ENCODE peak calls at places on chromosomes 1 and 21, in four cellular contexts. One of them, this sample, is unnamed.

GRCh38 chr21:31900121-31900895 is 27.5 kb downstream of the HUNK start:
- DNase-seq in K562: no peak
- DNase-seq in GM12878: no peak
- DNase-seq in WTC11: no peak
- DNase-seq in this sample: no peak

GRCh38 chr1:167926486-167926997 is 9.9 kb upstream of the DCAF6 start:
- DNase-seq in WTC11: no peak
- DNase-seq in GM12878: no peak
- DNase-seq in K562: peak
- DNase-seq in this sample: peak

GRCh38 chr1:206555473-206555935 is 48.2 kb downstream of the RASSF5 start:
- DNase-seq in GM12878: no peak
- DNase-seq in K562: peak
- DNase-seq in WTC11: no peak
- DNase-seq in this sample: peak

GRCh38 chr1:162349635-162350330 is 26.9 kb downstream of the SPATA46 start:
- DNase-seq in K562: peak
- DNase-seq in GM12878: no peak
- DNase-seq in WTC11: no peak
- DNase-seq in this sample: no peak

GRCh38 chr1:44222397-44223334 is 9.4 kb downstream of the DMAP1 start:
- DNase-seq in WTC11: no peak
- DNase-seq in GM12878: no peak
- DNase-seq in K562: no peak
- DNase-seq in this sample: no peak

GRCh38 chr1:57307382-57307781 is 116.5 kb downstream of the DAB1 start:
- DNase-seq in K562: peak
- DNase-seq in WTC11: peak
- DNase-seq in GM12878: peak
- DNase-seq in this sample: peak

GRCh38 chr21:46452719-46453118 is 6.0 kb upstream of the DIP2A start:
- DNase-seq in GM12878: no peak
- DNase-seq in K562: no peak
- DNase-seq in WTC11: no peak
- DNase-seq in this sample: no peak

GRCh38 chr1:87104140-87104539 is 189.7 kb downstream of the HS2ST1 start:
- DNase-seq in GM12878: no peak
- DNase-seq in K562: no peak
- DNase-seq in WTC11: no peak
- DNase-seq in this sample: no peak

GRCh38 chr21:32813265-32813903 is 41.8 kb upstream of the PAXBP1 start:
- DNase-seq in GM12878: no peak
- DNase-seq in WTC11: peak
- DNase-seq in K562: no peak
- DNase-seq in this sample: peak

GRCh38 chr1:154342836-154343472 is 17.6 kb downstream of the ATP8B2 start:
- DNase-seq in GM12878: no peak
- DNase-seq in K562: no peak
- DNase-seq in WTC11: no peak
- DNase-seq in this sample: no peak

GRCh38 chr1:89489037-89489729 is 35.4 kb upstream of the LRRC8B start:
- DNase-seq in K562: no peak
- DNase-seq in WTC11: no peak
- DNase-seq in GM12878: no peak
- DNase-seq in this sample: no peak

GRCh38 chr1:117609471-117609911 is 3.6 kb downstream of the TENT5C start:
- DNase-seq in GM12878: no peak
- DNase-seq in K562: no peak
- DNase-seq in WTC11: no peak
- DNase-seq in this sample: no peak

GRCh38 chr1:233615571-233615970 is 1.7 kb downstream of the KCNK1 start:
- DNase-seq in K562: no peak
- DNase-seq in GM12878: no peak
- DNase-seq in WTC11: no peak
- DNase-seq in this sample: no peak

GRCh38 chr1:206823725-206824124 is 41.7 kb upstream of the IL20 start:
- DNase-seq in WTC11: no peak
- DNase-seq in GM12878: no peak
- DNase-seq in K562: no peak
- DNase-seq in this sample: no peak

GRCh38 chr1:227799756-227800155 is 15.7 kb upstream of the PRSS38 start:
- DNase-seq in GM12878: no peak
- DNase-seq in K562: no peak
- DNase-seq in WTC11: no peak
- DNase-seq in this sample: no peak

GRCh38 chr1:151166506-151166956 is 587 bp downstream of the SCNM1 start:
- DNase-seq in WTC11: no peak
- DNase-seq in GM12878: no peak
- DNase-seq in K562: no peak
- DNase-seq in this sample: peak

GRCh38 chr1:74343191-74343590 is 108.0 kb downstream of the TNNI3K start:
- DNase-seq in K562: no peak
- DNase-seq in GM12878: no peak
- DNase-seq in WTC11: peak
- DNase-seq in this sample: peak

GRCh38 chr1:89523597-89524368 is 846 bp upstream of the LRRC8B start:
- DNase-seq in GM12878: no peak
- DNase-seq in K562: peak
- DNase-seq in WTC11: peak
- DNase-seq in this sample: peak

GRCh38 chr1:21586926-21587601 is 77.8 kb downstream of the ALPL start:
- DNase-seq in WTC11: peak
- DNase-seq in GM12878: no peak
- DNase-seq in K562: peak
- DNase-seq in this sample: peak

GRCh38 chr1:35887508-35887907 is 4.5 kb downstream of the AGO1 start:
- DNase-seq in GM12878: no peak
- DNase-seq in K562: no peak
- DNase-seq in WTC11: no peak
- DNase-seq in this sample: no peak

GRCh38 chr1:89939059-89939570 is 55.8 kb upstream of the ZNF326 start:
- DNase-seq in GM12878: no peak
- DNase-seq in K562: no peak
- DNase-seq in WTC11: no peak
- DNase-seq in this sample: no peak

GRCh38 chr1:169102567-169102966 is 3.9 kb upstream of the ATP1B1 start:
- DNase-seq in WTC11: no peak
- DNase-seq in K562: no peak
- DNase-seq in GM12878: no peak
- DNase-seq in this sample: no peak

GRCh38 chr1:14598498-14599172 is at the start of gene KAZN:
- DNase-seq in GM12878: no peak
- DNase-seq in K562: peak
- DNase-seq in WTC11: peak
- DNase-seq in this sample: peak

GRCh38 chr1:184801503-184801902 is 46.8 kb upstream of the EDEM3 start:
- DNase-seq in K562: no peak
- DNase-seq in GM12878: no peak
- DNase-seq in WTC11: no peak
- DNase-seq in this sample: no peak

GRCh38 chr1:205926636-205927035 is 16.6 kb downstream of the SLC26A9 start:
- DNase-seq in WTC11: no peak
- DNase-seq in GM12878: no peak
- DNase-seq in K562: no peak
- DNase-seq in this sample: no peak

GRCh38 chr1:54806931-54807611 is 5.9 kb upstream of the TTC22 start:
- DNase-seq in GM12878: no peak
- DNase-seq in K562: no peak
- DNase-seq in WTC11: no peak
- DNase-seq in this sample: no peak

GRCh38 chr1:208166340-208167138 is 77.6 kb downstream of the PLXNA2 start:
- DNase-seq in GM12878: no peak
- DNase-seq in WTC11: peak
- DNase-seq in K562: no peak
- DNase-seq in this sample: peak

GRCh38 chr1:33182452-33182851 is 609 bp upstream of the TRIM62 start:
- DNase-seq in GM12878: no peak
- DNase-seq in WTC11: no peak
- DNase-seq in K562: peak
- DNase-seq in this sample: peak

GRCh38 chr21:9839011-9839661 is 682.2 kb upstream of the TPTE start:
- DNase-seq in WTC11: no peak
- DNase-seq in K562: peak
- DNase-seq in GM12878: no peak
- DNase-seq in this sample: no peak

GRCh38 chr1:201383647-201384405 is 6.3 kb upstream of the TNNT2 start:
- DNase-seq in K562: no peak
- DNase-seq in GM12878: no peak
- DNase-seq in WTC11: no peak
- DNase-seq in this sample: no peak

GRCh38 chr1:9338354-9339250 is 45.9 kb downstream of the SPSB1 start:
- DNase-seq in WTC11: no peak
- DNase-seq in K562: no peak
- DNase-seq in GM12878: no peak
- DNase-seq in this sample: no peak

GRCh38 chr1:40855513-40855912 is 6.7 kb downstream of the CITED4 start:
- DNase-seq in K562: no peak
- DNase-seq in WTC11: peak
- DNase-seq in GM12878: no peak
- DNase-seq in this sample: peak

GRCh38 chr1:241423541-241424479 is 66.8 kb upstream of the RGS7 start:
- DNase-seq in K562: peak
- DNase-seq in GM12878: no peak
- DNase-seq in WTC11: peak
- DNase-seq in this sample: peak

GRCh38 chr21:35649186-35649585 is 411.1 kb downstream of the SETD4 start:
- DNase-seq in WTC11: no peak
- DNase-seq in GM12878: no peak
- DNase-seq in K562: no peak
- DNase-seq in this sample: no peak

GRCh38 chr1:112849967-112850641 is 105.9 kb downstream of the SLC16A1 start:
- DNase-seq in WTC11: peak
- DNase-seq in K562: no peak
- DNase-seq in GM12878: no peak
- DNase-seq in this sample: peak

GRCh38 chr1:229058716-229059115 is 212.2 kb upstream of the RAB4A start:
- DNase-seq in WTC11: no peak
- DNase-seq in K562: no peak
- DNase-seq in GM12878: no peak
- DNase-seq in this sample: peak

GRCh38 chr1:110879758-110880606 is 7.0 kb downstream of the CD53 start:
- DNase-seq in WTC11: no peak
- DNase-seq in K562: peak
- DNase-seq in GM12878: peak
- DNase-seq in this sample: no peak

GRCh38 chr1:67214420-67215174 is 48.3 kb downstream of the IL23R start:
- DNase-seq in GM12878: peak
- DNase-seq in K562: no peak
- DNase-seq in WTC11: peak
- DNase-seq in this sample: peak
- TF ChIP-seq CREB1 in GM12878: no peak
- TF ChIP-seq CREB1 in K562: no peak
- TF ChIP-seq CREB1 in WTC11: no peak
- TF ChIP-seq CREB1 in this sample: no peak

GRCh38 chr1:26704629-26705028 is 8.8 kb downstream of the ARID1A start:
- DNase-seq in GM12878: no peak
- DNase-seq in K562: no peak
- DNase-seq in WTC11: no peak
- DNase-seq in this sample: no peak

GRCh38 chr1:26706315-26706714 is 10.5 kb downstream of the ARID1A start:
- DNase-seq in WTC11: no peak
- DNase-seq in GM12878: no peak
- DNase-seq in K562: no peak
- DNase-seq in this sample: no peak

GRCh38 chr1:26703466-26703865 is 7.7 kb downstream of the ARID1A start:
- DNase-seq in WTC11: no peak
- DNase-seq in GM12878: no peak
- DNase-seq in K562: no peak
- DNase-seq in this sample: no peak

GRCh38 chr1:26702680-26703038 is 6.8 kb downstream of the ARID1A start:
- DNase-seq in GM12878: no peak
- DNase-seq in K562: no peak
- DNase-seq in WTC11: no peak
- DNase-seq in this sample: no peak

GRCh38 chr1:26705788-26706237 is 10.0 kb downstream of the ARID1A start:
- DNase-seq in GM12878: no peak
- DNase-seq in K562: no peak
- DNase-seq in WTC11: no peak
- DNase-seq in this sample: no peak
- TF ChIP-seq CREB1 in GM12878: no peak
- TF ChIP-seq CREB1 in K562: no peak
- TF ChIP-seq CREB1 in WTC11: no peak
- TF ChIP-seq CREB1 in this sample: no peak

GRCh38 chr1:42003433-42003832 is 84.7 kb upstream of the HIVEP3 start:
- DNase-seq in K562: no peak
- DNase-seq in GM12878: no peak
- DNase-seq in WTC11: no peak
- DNase-seq in this sample: peak
- TF ChIP-seq CREB1 in K562: no peak
- TF ChIP-seq CREB1 in GM12878: no peak
- TF ChIP-seq CREB1 in WTC11: no peak
- TF ChIP-seq CREB1 in this sample: no peak

GRCh38 chr1:211935448-211935970 is 99.8 kb downstream of the INTS7 start:
- DNase-seq in WTC11: no peak
- DNase-seq in GM12878: peak
- DNase-seq in K562: no peak
- DNase-seq in this sample: no peak

GRCh38 chr1:211939876-211940468 is 95.4 kb downstream of the INTS7 start:
- DNase-seq in GM12878: peak
- DNase-seq in WTC11: no peak
- DNase-seq in K562: no peak
- DNase-seq in this sample: no peak

GRCh38 chr1:211934315-211934714 is 101.0 kb downstream of the INTS7 start:
- DNase-seq in GM12878: no peak
- DNase-seq in WTC11: no peak
- DNase-seq in K562: no peak
- DNase-seq in this sample: no peak

GRCh38 chr1:211942583-211942982 is 92.8 kb downstream of the INTS7 start:
- DNase-seq in K562: no peak
- DNase-seq in GM12878: no peak
- DNase-seq in WTC11: no peak
- DNase-seq in this sample: no peak

DNA sequence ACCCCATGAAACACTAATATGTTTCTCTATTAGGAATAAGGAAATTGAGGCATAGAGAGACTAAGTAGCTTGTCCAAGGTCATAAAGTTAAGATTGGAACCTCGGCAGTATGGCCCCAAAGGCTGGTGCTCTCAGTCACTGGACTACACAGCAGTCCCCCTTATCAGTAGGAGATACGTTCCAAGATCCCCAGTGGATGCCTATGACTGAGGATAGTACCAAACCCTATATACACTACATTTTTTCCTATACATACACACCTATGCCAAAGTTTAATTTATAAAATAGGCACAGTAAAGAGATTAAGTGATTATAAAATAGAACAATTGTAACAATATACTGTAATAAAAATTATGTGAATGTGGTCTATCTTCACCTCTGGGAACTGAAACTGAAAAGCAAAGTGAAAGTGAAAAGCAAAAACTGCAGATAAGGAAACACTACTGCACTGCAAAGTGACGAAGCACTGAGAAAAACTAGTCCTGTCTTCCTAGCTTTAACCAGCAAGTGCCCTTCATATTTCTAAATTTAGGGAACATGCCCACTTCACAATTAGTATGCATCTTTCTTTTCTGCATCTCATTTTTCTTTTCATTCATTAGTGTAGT is 96.8 kb downstream of the INTS7 start:
- DNase-seq in GM12878: peak
- DNase-seq in K562: no peak
- DNase-seq in WTC11: no peak
- DNase-seq in this sample: no peak
- TF ChIP-seq CREB1 in GM12878: peak
- TF ChIP-seq CREB1 in K562: no peak
- TF ChIP-seq CREB1 in WTC11: no peak
- TF ChIP-seq CREB1 in this sample: no peak

This sample was measured in GM23338.